ENCODE peak calls at places on chromosomes 4 and X, in seven cellular contexts. F is psoas muscle, C is Karpas-422, X is tibial artery, M is tibial nerve, R is breast epithelium, S is iPS DF 6.9. G is an unnamed sample.

GRCh38 chrX:15207384-15207783 is 62.5 kb downstream of the ASB9 start:
- DNase-seq in F (no peak), C (no peak), X (no peak), M (no peak), R (no peak), S (no peak), G (no peak)

GRCh38 chr4:16329797-16330134 is 103.5 kb upstream of the TAPT1 start:
- DNase-seq in F (no peak), C (no peak), X (no peak), M (no peak), R (no peak), S (no peak), G (no peak)

GRCh38 chrX:148914783-148915182 is 414.4 kb downstream of the AFF2 start:
- DNase-seq in F (no peak), C (no peak), X (no peak), M (no peak), R (no peak), S (no peak), G (no peak)

GRCh38 chr4:7236847-7237246 is 44.5 kb downstream of the SORCS2 start:
- DNase-seq in F (no peak), C (no peak), X (no peak), M (no peak), R (no peak), S (no peak), G (peak; percentile 46)

GRCh38 chr4:186781032-186781917 is 57.6 kb upstream of the FAT1 start:
- DNase-seq in F (no peak), C (no peak), X (no peak), M (no peak), R (no peak), S (no peak), G (peak; percentile 77)

GRCh38 chr4:74258949-74259348 is 49.3 kb upstream of the EPGN start:
- DNase-seq in F (no peak), C (no peak), X (no peak), M (no peak), R (no peak), S (no peak), G (peak; percentile 95)

GRCh38 chr4:161249779-161250440 is 913.9 kb downstream of the FSTL5 start:
- DNase-seq in F (no peak), C (no peak), X (no peak), M (no peak), R (no peak), S (no peak), G (no peak)

GRCh38 chrX:11285661-11286060 is 7.6 kb upstream of the AMELX start:
- DNase-seq in F (no peak), C (no peak), X (no peak), M (no peak), R (no peak), S (no peak), G (no peak)

GRCh38 chr4:179307297-179308136 is 1865.3 kb upstream of the AGA start:
- DNase-seq in F (no peak), C (peak; percentile 62), X (no peak), M (no peak), R (no peak), S (peak; percentile 54), G (peak; percentile 10)

GRCh38 chr4:99811850-99812249 is 4.8 kb upstream of the DAPP1 start:
- DNase-seq in F (no peak), C (peak; percentile 92), X (no peak), M (no peak), R (no peak), S (peak; percentile 13), G (peak; percentile 61)

GRCh38 chrX:41164469-41164868 is 79.2 kb downstream of the USP9X start:
- DNase-seq in F (no peak), C (no peak), X (no peak), M (no peak), R (no peak), S (no peak), G (no peak)

GRCh38 chrX:24862343-24862742 is 153.4 kb downstream of the ARX start:
- DNase-seq in F (no peak), C (no peak), X (no peak), M (no peak), R (no peak), S (no peak), G (no peak)

GRCh38 chr4:78059524-78059889 is 2.4 kb downstream of the FRAS1 start:
- DNase-seq in F (peak; percentile 65), C (no peak), X (no peak), M (no peak), R (no peak), S (peak; percentile 88), G (peak; percentile 92)
- H3K4me3 ChIP-seq in F (peak overlapping the region; percentile 84), C (no peak overlapping the region), X (peak overlapping the region; percentile 66), M (peak overlapping the region; percentile 66), R (peak overlapping the region; percentile 56), S (peak overlapping the region; percentile 77), G (peak overlapping the region; percentile 85)

GRCh38 chrX:116436358-116436816 is at the start of gene SLC6A14:
- DNase-seq in F (no peak), C (no peak), X (no peak), M (no peak), R (no peak), S (no peak), G (no peak)

DNA sequence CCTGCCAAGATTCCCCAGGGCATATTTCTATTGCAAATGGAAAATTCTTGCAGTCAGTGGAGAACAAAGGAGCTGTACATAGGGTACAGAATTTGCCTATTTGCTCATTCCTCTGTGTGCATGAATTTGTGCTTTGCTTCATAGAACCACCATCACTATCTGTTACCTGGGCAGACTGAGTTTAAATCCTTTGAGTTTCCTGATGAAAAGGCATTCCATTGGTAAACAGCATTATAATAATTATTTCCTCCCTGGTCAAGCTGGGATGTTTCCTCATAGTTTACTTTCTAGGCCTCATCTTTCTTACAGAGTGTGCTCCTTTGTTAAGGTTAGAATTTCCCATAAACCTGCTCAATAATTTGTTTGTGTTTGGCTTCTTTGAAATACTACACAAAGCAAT is 809 bp upstream of the SLC6A14 start:
- DNase-seq in F (no peak), C (no peak), X (no peak), M (no peak), R (no peak), S (no peak), G (no peak)
- H3K27ac ChIP-seq in F (no peak overlapping the region), C (no peak overlapping the region), X (no peak overlapping the region), M (no peak overlapping the region), R (peak overlapping the region; percentile 74), S (no peak overlapping the region), G (no peak overlapping the region)

GRCh38 chrX:65674351-65674893 is 7.0 kb downstream of the MSN start:
- DNase-seq in F (no peak), C (no peak), X (no peak), M (no peak), R (no peak), S (no peak), G (peak; percentile 29)

GRCh38 chrX:65673857-65674350 is 6.5 kb downstream of the MSN start:
- DNase-seq in F (no peak), C (no peak), X (no peak), M (no peak), R (no peak), S (no peak), G (no peak)

GRCh38 chrX:65681810-65682209 is 14.4 kb downstream of the MSN start:
- DNase-seq in F (no peak), C (no peak), X (no peak), M (no peak), R (no peak), S (no peak), G (no peak)

GRCh38 chrX:65679071-65679540 is 11.7 kb downstream of the MSN start:
- DNase-seq in F (no peak), C (no peak), X (no peak), M (no peak), R (no peak), S (no peak), G (no peak)

GRCh38 chrX:65677954-65678469 is 10.6 kb downstream of the MSN start:
- DNase-seq in F (no peak), C (no peak), X (peak; percentile 79), M (no peak), R (no peak), S (no peak), G (no peak)
- H3K4me1 ChIP-seq in F (peaks cover 37% of the 10 kb centered on the region), C (peaks cover 64% of the 10 kb centered on the region), X (peaks cover 96% of the 10 kb centered on the region), M (no peaks in the 10 kb centered on the region), R (no peaks in the 10 kb centered on the region), S (no peaks in the 10 kb centered on the region), G (peaks cover 13% of the 10 kb centered on the region)

GRCh38 chrX:78950157-78950556 is 5.0 kb downstream of the P2RY10 start:
- DNase-seq in F (no peak), C (peak; percentile 42), X (no peak), M (no peak), R (no peak), S (no peak), G (no peak)
- H3K4me3 ChIP-seq in F (no peak overlapping the region), C (no peak overlapping the region), X (no peak overlapping the region), M (no peak overlapping the region), R (no peak overlapping the region), S (no peak overlapping the region), G (no peak overlapping the region)

GRCh38 chr4:82753238-82753637 is 45.4 kb downstream of the SCD5 start:
- DNase-seq in F (no peak), C (no peak), X (no peak), M (no peak), R (no peak), S (no peak), G (peak; percentile 41)
- H3K27ac ChIP-seq in F (no peak overlapping the region), C (no peak overlapping the region), X (peak overlapping the region; percentile 8), M (peak overlapping the region; percentile 22), R (no peak overlapping the region), S (no peak overlapping the region), G (peak overlapping the region; percentile 33)

DNA sequence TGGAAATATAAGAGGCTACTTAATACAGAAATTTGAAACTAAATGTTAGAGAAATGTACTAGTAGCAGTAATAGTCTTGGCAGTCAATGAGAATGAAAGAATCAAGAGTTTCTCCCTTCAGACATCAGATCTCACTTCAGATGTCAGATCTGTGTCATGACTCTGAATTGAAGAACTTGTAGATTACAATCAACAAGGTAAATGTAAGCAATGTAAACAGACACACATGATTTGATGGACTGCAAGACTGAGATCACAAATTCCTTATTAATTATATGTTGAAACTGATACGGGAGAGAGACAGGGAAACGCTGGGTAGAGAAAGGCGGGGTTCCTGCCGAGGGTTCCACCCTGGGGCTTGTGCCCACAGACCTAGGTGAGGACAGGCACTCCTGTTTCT is 65.5 kb upstream of the HHIP start:
- DNase-seq in F (no peak), C (no peak), X (no peak), M (no peak), R (no peak), S (no peak), G (no peak)
- H3K4me1 ChIP-seq in F (no peaks in the 10 kb centered on the region), C (no peaks in the 10 kb centered on the region), X (peaks cover 11% of the 10 kb centered on the region), M (no peaks in the 10 kb centered on the region), R (no peaks in the 10 kb centered on the region), S (no peaks in the 10 kb centered on the region), G (no peaks in the 10 kb centered on the region)

DNA sequence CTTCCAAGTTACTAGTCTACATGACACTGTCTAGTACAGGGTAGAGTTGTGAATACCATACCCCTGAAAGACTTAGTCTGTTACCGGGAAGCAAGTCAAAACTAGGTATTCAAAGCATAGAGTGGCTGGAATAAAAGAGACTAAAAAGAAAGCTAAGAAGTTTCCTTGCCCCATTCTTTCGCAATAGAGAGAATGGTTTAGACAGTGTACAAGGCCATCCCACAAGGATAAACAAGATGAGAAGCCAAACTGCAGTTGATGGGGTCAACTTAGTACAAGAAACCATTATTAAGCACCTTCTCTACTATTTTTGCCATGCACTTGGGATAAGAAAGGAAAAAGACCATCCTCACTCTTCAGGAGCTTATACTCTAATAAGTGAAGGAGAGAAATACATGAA is 30.3 kb downstream of the AMMECR1 start:
- DNase-seq in F (no peak), C (no peak), X (no peak), M (no peak), R (no peak), S (no peak), G (no peak)
- H3K4me3 ChIP-seq in F (no peak overlapping the region), C (no peak overlapping the region), X (no peak overlapping the region), M (no peak overlapping the region), R (no peak overlapping the region), S (no peak overlapping the region), G (no peak overlapping the region)

G was measured in cardiac muscle cell.